ENCODE peak calls at places on chromosomes 1 and 21, in seven cellular contexts. W, Z, V, I, M, A and T are unnamed samples.

GRCh38 chr1:53896673-53897229 is 2.8 kb downstream of the DIO1 start:
- DNase-seq in I (no peak), A (peak), M (no peak), Z (no peak), W (no peak), V (no peak), T (no peak)

GRCh38 chr1:198716051-198716450 is 77.2 kb downstream of the PTPRC start:
- DNase-seq in M (no peak), Z (no peak), V (no peak), W (no peak), A (no peak), I (no peak), T (no peak)

GRCh38 chr1:239976130-239976968 is 115.3 kb upstream of the FMN2 start:
- DNase-seq in W (peak), A (peak), I (peak), Z (peak), M (no peak), V (no peak), T (peak)

GRCh38 chr21:39867198-39867650 is at the start of gene PCP4:
- DNase-seq in I (peak), V (no peak), M (peak), W (peak), A (no peak), Z (no peak), T (peak)

GRCh38 chr1:233998926-233999325 is 94.5 kb downstream of the SLC35F3 start:
- DNase-seq in V (no peak), A (no peak), M (peak), W (no peak), Z (no peak), I (no peak), T (peak)

GRCh38 chr1:214296860-214297699 is 16.1 kb downstream of the SMYD2 start:
- DNase-seq in V (no peak), A (peak), I (no peak), M (no peak), W (no peak), Z (no peak), T (no peak)

GRCh38 chr1:241624925-241625324 is 15.2 kb downstream of the CHML start:
- DNase-seq in V (no peak), A (no peak), Z (no peak), M (no peak), I (no peak), W (no peak), T (no peak)

GRCh38 chr1:174166530-174167328 is 7.4 kb downstream of the RABGAP1L start:
- DNase-seq in V (no peak), W (no peak), Z (no peak), M (no peak), A (no peak), I (no peak), T (no peak)

GRCh38 chr1:218156602-218157001 is 128.5 kb upstream of the RRP15 start:
- DNase-seq in W (no peak), M (no peak), I (peak), A (no peak), V (no peak), Z (no peak), T (no peak)

GRCh38 chr1:215114154-215114933 is 31.8 kb downstream of the KCNK2 start:
- DNase-seq in W (no peak), Z (peak), V (peak), I (no peak), M (no peak), A (peak), T (peak)

GRCh38 chr1:21292991-21293536 is 2.8 kb upstream of the ECE1 start:
- DNase-seq in V (no peak), Z (no peak), M (no peak), A (no peak), W (peak), I (peak), T (no peak)

GRCh38 chr1:220325306-220325995 is 53.2 kb upstream of the RAB3GAP2 start:
- DNase-seq in A (no peak), I (no peak), M (no peak), V (no peak), W (no peak), Z (no peak), T (no peak)

GRCh38 chr1:10415211-10415930 is 14.9 kb upstream of the CENPS start:
- DNase-seq in W (no peak), Z (no peak), M (no peak), A (no peak), I (peak), V (no peak), T (no peak)

GRCh38 chr1:190373705-190374336 is 103.8 kb downstream of the BRINP3 start:
- DNase-seq in V (no peak), W (peak), Z (no peak), I (no peak), M (no peak), A (no peak), T (no peak)

GRCh38 chr1:15305366-15305765 is 58.3 kb downstream of the FHAD1 start:
- DNase-seq in A (peak), W (no peak), V (no peak), I (no peak), Z (no peak), M (no peak), T (no peak)

GRCh38 chr1:2861988-2862430 is 60.5 kb upstream of the TTC34 start:
- DNase-seq in A (no peak), M (no peak), I (no peak), Z (no peak), V (no peak), W (no peak), T (no peak)

GRCh38 chr21:14084701-14085100 is 126.1 kb downstream of the LIPI start:
- DNase-seq in Z (no peak), M (no peak), W (no peak), V (no peak), A (no peak), I (no peak), T (no peak)

GRCh38 chr1:109149874-109150601 is 36.1 kb downstream of the ELAPOR1 start:
- DNase-seq in Z (no peak), M (no peak), I (peak), A (no peak), V (no peak), W (no peak), T (no peak)